ENCODE peak calls at places on chromosomes 7 and 10, in five cellular contexts. F, O, G, S and Y are unnamed samples.

GRCh38 chr7:129066290-129067131 is 11.6 kb upstream of the TNPO3 start:
- DNase-seq in F (no peak), O (peak), G (no peak), S (no peak), Y (no peak)

GRCh38 chr10:127887497-127888415 is 5.0 kb downstream of the CLRN3 start:
- DNase-seq in F (no peak), O (no peak), G (no peak), S (no peak), Y (no peak)

GRCh38 chr7:151231080-151231479 is 1.2 kb upstream of the CHPF2 start:
- DNase-seq in F (no peak), O (no peak), G (no peak), S (no peak), Y (no peak)

GRCh38 chr7:92934096-92934495 is 97.7 kb upstream of the CDK6 start:
- DNase-seq in F (no peak), O (no peak), G (no peak), S (no peak), Y (no peak)

GRCh38 chr10:408223-408622 is 273.0 kb downstream of the ZMYND11 start:
- DNase-seq in F (no peak), O (no peak), G (peak), S (no peak), Y (no peak)

GRCh38 chr7:100053201-100053600 is 3.6 kb downstream of the ZSCAN21 start:
- DNase-seq in F (no peak), O (peak), G (peak), S (peak), Y (peak)

GRCh38 chr7:36116347-36117200 is 36.5 kb upstream of the EEPD1 start:
- DNase-seq in F (no peak), O (peak), G (no peak), S (no peak), Y (no peak)

GRCh38 chr7:82413237-82413636 is 30.3 kb downstream of the CACNA2D1 start:
- DNase-seq in F (no peak), O (no peak), G (peak), S (no peak), Y (peak)

GRCh38 chr7:93156884-93157283 is 8.7 kb upstream of the SAMD9L start:
- DNase-seq in F (no peak), O (no peak), G (no peak), S (no peak), Y (no peak)

GRCh38 chr10:93468532-93469213 is 13.5 kb downstream of the MYOF start:
- DNase-seq in F (no peak), O (peak), G (no peak), S (no peak), Y (no peak)

GRCh38 chr7:135710417-135711138 is 17.4 kb downstream of the SLC13A4 start:
- DNase-seq in F (peak), O (peak), G (no peak), S (no peak), Y (no peak)

GRCh38 chr10:113093188-113094113 is 143.4 kb downstream of the TCF7L2 start:
- DNase-seq in F (no peak), O (peak), G (no peak), S (no peak), Y (no peak)

GRCh38 chr10:79383974-79384606 is 36.8 kb downstream of the PPIF start:
- DNase-seq in F (peak), O (no peak), G (no peak), S (peak), Y (no peak)

GRCh38 chr10:121572857-121573540 is 25.2 kb downstream of the FGFR2 start:
- DNase-seq in F (no peak), O (no peak), G (no peak), S (no peak), Y (peak)

GRCh38 chr10:99958287-99958686 is 51.5 kb downstream of the DNMBP start:
- DNase-seq in F (no peak), O (no peak), G (no peak), S (no peak), Y (no peak)

GRCh38 chr10:60305394-60305892 is 84.2 kb downstream of the ANK3 start:
- DNase-seq in F (no peak), O (no peak), G (no peak), S (no peak), Y (no peak)

GRCh38 chr10:103877861-103878260 is 22.5 kb upstream of the SH3PXD2A start:
- DNase-seq in F (no peak), O (no peak), G (no peak), S (no peak), Y (no peak)

GRCh38 chr10:97355571-97355975 is 21.0 kb upstream of the FRAT2 start:
- DNase-seq in F (no peak), O (no peak), G (no peak), S (no peak), Y (no peak)

GRCh38 chr10:5071411-5072198 is 22.6 kb upstream of the AKR1C3 start:
- DNase-seq in F (no peak), O (no peak), G (peak), S (peak), Y (no peak)

GRCh38 chr7:156843157-156843556 is 49.8 kb downstream of the LMBR1 start:
- DNase-seq in F (no peak), O (no peak), G (no peak), S (no peak), Y (no peak)

GRCh38 chr7:123979876-123980275 is 53.0 kb downstream of the TMEM229A start:
- DNase-seq in F (no peak), O (no peak), G (no peak), S (no peak), Y (no peak)

GRCh38 chr10:60975716-60976115 is 31.7 kb upstream of the RHOBTB1 start:
- DNase-seq in F (no peak), O (no peak), G (peak), S (no peak), Y (no peak)

GRCh38 chr7:150986099-150986512 is 4.7 kb upstream of the NOS3 start:
- DNase-seq in F (peak), O (no peak), G (peak), S (peak), Y (peak)

GRCh38 chr7:154584352-154585252 is 418.3 kb downstream of the PAXIP1 start:
- DNase-seq in F (no peak), O (no peak), G (no peak), S (peak), Y (no peak)

GRCh38 chr7:30921540-30921930 is 9.9 kb downstream of the AQP1 start:
- DNase-seq in F (no peak), O (no peak), G (no peak), S (no peak), Y (no peak)

GRCh38 chr7:158296798-158297104 is 290.9 kb downstream of the PTPRN2 start:
- DNase-seq in F (no peak), O (no peak), G (no peak), S (no peak), Y (no peak)

GRCh38 chr10:78774999-78775711 is 293.6 kb upstream of the ZMIZ1 start:
- DNase-seq in F (no peak), O (peak), G (peak), S (no peak), Y (no peak)

GRCh38 chr10:104300002-104300735 is 31.2 kb downstream of the GSTO2 start:
- DNase-seq in F (no peak), O (peak), G (no peak), S (no peak), Y (no peak)

GRCh38 chr7:132882714-132883428 is 199.0 kb downstream of the CHCHD3 start:
- DNase-seq in F (no peak), O (no peak), G (no peak), S (no peak), Y (no peak)

GRCh38 chr10:105247831-105248499 is 606.9 kb downstream of the SORCS3 start:
- DNase-seq in F (no peak), O (no peak), G (no peak), S (no peak), Y (no peak)

GRCh38 chr10:79147796-79148451 is 79.2 kb downstream of the ZMIZ1 start:
- DNase-seq in F (no peak), O (no peak), G (peak), S (no peak), Y (no peak)

GRCh38 chr7:149816267-149816751 is 21.9 kb upstream of the ZNF862 start:
- DNase-seq in F (no peak), O (no peak), G (no peak), S (no peak), Y (no peak)

GRCh38 chr10:8173866-8174243 is 119.4 kb downstream of the GATA3 start:
- DNase-seq in F (no peak), O (no peak), G (no peak), S (no peak), Y (no peak)

GRCh38 chr7:150665075-150665794 is 20.3 kb upstream of the GIMAP2 start:
- DNase-seq in F (no peak), O (no peak), G (no peak), S (no peak), Y (no peak)

GRCh38 chr7:63071920-63072319 is 926.7 kb upstream of the ZNF722 start:
- DNase-seq in F (no peak), O (no peak), G (no peak), S (no peak), Y (no peak)

GRCh38 chr7:68063171-68063570 is 1066.5 kb downstream of the TYW1 start:
- DNase-seq in F (peak), O (no peak), G (peak), S (no peak), Y (no peak)

GRCh38 chr7:117688126-117688525 is 185.1 kb downstream of the CTTNBP2 start:
- DNase-seq in F (no peak), O (no peak), G (no peak), S (no peak), Y (no peak)

GRCh38 chr10:103517234-103518085 is 24.0 kb downstream of the NEURL1 start:
- DNase-seq in F (no peak), O (no peak), G (no peak), S (no peak), Y (no peak)

GRCh38 chr10:88456730-88457129 is 126.4 kb downstream of the RNLS start:
- DNase-seq in F (no peak), O (no peak), G (no peak), S (no peak), Y (no peak)